ENCODE peak calls at places on chromosomes 5 and 9, in four cellular contexts. One of them, this sample, is unnamed.

GRCh38 chr5:36418172-36418979 is 116.7 kb upstream of the RANBP3L start:
- DNase-seq in posterior vena cava: no peak
- DNase-seq in iris pigment epithelial cell: peak
- DNase-seq in GM12891: no peak
- DNase-seq in this sample: no peak

GRCh38 chr9:14304242-14304641 is 9.7 kb downstream of the NFIB start:
- DNase-seq in GM12891: no peak
- DNase-seq in posterior vena cava: no peak
- DNase-seq in iris pigment epithelial cell: no peak
- DNase-seq in this sample: no peak

GRCh38 chr9:124774131-124774978 is 2.6 kb upstream of the OLFML2A start:
- DNase-seq in posterior vena cava: peak
- DNase-seq in iris pigment epithelial cell: peak
- DNase-seq in GM12891: peak
- DNase-seq in this sample: peak

GRCh38 chr5:110945874-110946436 is 125.6 kb upstream of the TSLP start:
- DNase-seq in iris pigment epithelial cell: no peak
- DNase-seq in posterior vena cava: no peak
- DNase-seq in GM12891: no peak
- DNase-seq in this sample: no peak

GRCh38 chr9:21709464-21710058 is 92.9 kb upstream of the MTAP start:
- DNase-seq in GM12891: no peak
- DNase-seq in iris pigment epithelial cell: peak
- DNase-seq in posterior vena cava: no peak
- DNase-seq in this sample: no peak

GRCh38 chr5:146732966-146733365 is 145.6 kb downstream of the PPP2R2B start:
- DNase-seq in GM12891: no peak
- DNase-seq in iris pigment epithelial cell: peak
- DNase-seq in posterior vena cava: no peak
- DNase-seq in this sample: no peak

GRCh38 chr5:119275146-119275872 is 80.5 kb upstream of the TNFAIP8 start:
- DNase-seq in posterior vena cava: no peak
- DNase-seq in iris pigment epithelial cell: peak
- DNase-seq in GM12891: no peak
- DNase-seq in this sample: no peak

GRCh38 chr9:24189986-24190385 is 355.7 kb downstream of the IZUMO3 start:
- DNase-seq in iris pigment epithelial cell: no peak
- DNase-seq in posterior vena cava: no peak
- DNase-seq in GM12891: no peak
- DNase-seq in this sample: no peak

GRCh38 chr5:2864515-2864914 is 113.0 kb upstream of the IRX2 start:
- DNase-seq in GM12891: no peak
- DNase-seq in iris pigment epithelial cell: no peak
- DNase-seq in posterior vena cava: peak
- DNase-seq in this sample: no peak

GRCh38 chr5:54821445-54822330 is 163.7 kb downstream of the ESM1 start:
- DNase-seq in GM12891: no peak
- DNase-seq in posterior vena cava: no peak
- DNase-seq in iris pigment epithelial cell: no peak
- DNase-seq in this sample: no peak

GRCh38 chr9:114995681-114996221 is 65.4 kb upstream of the TNFSF8 start:
- DNase-seq in posterior vena cava: no peak
- DNase-seq in GM12891: no peak
- DNase-seq in iris pigment epithelial cell: no peak
- DNase-seq in this sample: no peak

GRCh38 chr9:128419061-128419925 is 1.4 kb upstream of the CERCAM start:
- DNase-seq in posterior vena cava: no peak
- DNase-seq in iris pigment epithelial cell: peak
- DNase-seq in GM12891: no peak
- DNase-seq in this sample: no peak

GRCh38 chr5:143434261-143435206 is 31.0 kb upstream of the NR3C1 start:
- DNase-seq in iris pigment epithelial cell: no peak
- DNase-seq in GM12891: no peak
- DNase-seq in posterior vena cava: no peak
- DNase-seq in this sample: no peak

GRCh38 chr9:86322973-86323644 is 31.1 kb downstream of the TUT7 start:
- DNase-seq in iris pigment epithelial cell: peak
- DNase-seq in GM12891: no peak
- DNase-seq in posterior vena cava: no peak
- DNase-seq in this sample: no peak

GRCh38 chr5:121937762-121938161 is 24.0 kb upstream of the SRFBP1 start:
- DNase-seq in posterior vena cava: no peak
- DNase-seq in iris pigment epithelial cell: peak
- DNase-seq in GM12891: no peak
- DNase-seq in this sample: no peak

GRCh38 chr5:74352256-74352655 is 288.3 kb downstream of the ENC1 start:
- DNase-seq in iris pigment epithelial cell: no peak
- DNase-seq in GM12891: no peak
- DNase-seq in posterior vena cava: no peak
- DNase-seq in this sample: no peak